ENCODE peak calls at places on chromosome X, in four cellular contexts. O is endothelial cell, P is A549, N is aorta. Z is an unnamed sample.

GRCh38 chrX:63506320-63506719 is 155.2 kb upstream of the SPIN4 start:
- DNase-seq in O (no peak), P (no peak), N (no peak), Z (peak; percentile 13)

GRCh38 chrX:30533261-30533660 is 44.3 kb downstream of the TASL start:
- DNase-seq in O (no peak), P (no peak), N (no peak), Z (peak; percentile 0)

GRCh38 chrX:16772460-16772859 is 13.8 kb upstream of the TXLNG start:
- DNase-seq in O (no peak), P (no peak), N (no peak), Z (peak; percentile 4)

GRCh38 chrX:115233497-115234219 is at the start of gene LRCH2:
- DNase-seq in O (peak; percentile 14), P (no peak), N (peak; percentile 51), Z (no peak)

GRCh38 chrX:120769576-120770341 is 105.9 kb downstream of the CT47B1 start:
- DNase-seq in O (no peak), P (peak; percentile 3), N (no peak), Z (peak; percentile 67)

GRCh38 chrX:102154218-102154860 is 1.4 kb downstream of the BEX5 start:
- DNase-seq in O (peak; percentile 54), P (no peak), N (no peak), Z (no peak)

GRCh38 chrX:20015422-20015821 is 24.6 kb upstream of the BCLAF3 start:
- DNase-seq in O (no peak), P (no peak), N (no peak), Z (no peak)

GRCh38 chrX:20315140-20315539 is 48.4 kb upstream of the RPS6KA3 start:
- DNase-seq in O (no peak), P (no peak), N (no peak), Z (no peak)

GRCh38 chrX:18931972-18932371 is 51.9 kb downstream of the PHKA2 start:
- DNase-seq in O (peak; percentile 7), P (peak; percentile 16), N (no peak), Z (peak; percentile 1)

GRCh38 chrX:41085105-41085882 is at the start of gene USP9X:
- DNase-seq in O (peak; percentile 78), P (peak; percentile 51), N (peak; percentile 95), Z (peak; percentile 64)

GRCh38 chrX:155000841-155001240 is 21.7 kb downstream of the F8 start:
- DNase-seq in O (no peak), P (no peak), N (no peak), Z (peak; percentile 4)

GRCh38 chrX:12617241-12617640 is 174.0 kb upstream of the PRPS2 start:
- DNase-seq in O (no peak), P (no peak), N (no peak), Z (no peak)

GRCh38 chrX:40244980-40245379 is 147.2 kb upstream of the BCOR start:
- DNase-seq in O (no peak), P (no peak), N (no peak), Z (no peak)

GRCh38 chrX:16305187-16305586 is 137.9 kb downstream of the MAGEB17 start:
- DNase-seq in O (no peak), P (no peak), N (no peak), Z (no peak)

GRCh38 chrX:14363719-14364118 is 165.6 kb upstream of the GLRA2 start:
- DNase-seq in O (no peak), P (no peak), N (no peak), Z (peak; percentile 1)

GRCh38 chrX:40855411-40855810 is 120.1 kb upstream of the MED14 start:
- DNase-seq in O (no peak), P (no peak), N (no peak), Z (no peak)

GRCh38 chrX:69137371-69137881 is 27.8 kb downstream of the PJA1 start:
- DNase-seq in O (peak; percentile 4), P (no peak), N (no peak), Z (peak; percentile 26)

GRCh38 chrX:20116575-20117240 is at the start of gene MAP7D2:
- DNase-seq in O (peak; percentile 11), P (peak; percentile 14), N (no peak), Z (no peak)

GRCh38 chrX:48897157-48897620 is 379 bp downstream of the TIMM17B start:
- DNase-seq in O (peak; percentile 70), P (peak; percentile 63), N (peak; percentile 83), Z (peak; percentile 68)

GRCh38 chrX:70332600-70332999 is 42.7 kb downstream of the KIF4A start:
- DNase-seq in O (no peak), P (peak; percentile 4), N (no peak), Z (peak; percentile 1)

GRCh38 chrX:41452972-41453371 is 5.8 kb downstream of the NYX start:
- DNase-seq in O (no peak), P (no peak), N (no peak), Z (peak; percentile 10)

GRCh38 chrX:39772057-39772832 is 325.5 kb downstream of the BCOR start:
- DNase-seq in O (peak; percentile 34), P (no peak), N (no peak), Z (peak; percentile 32)

GRCh38 chrX:40094900-40095587 is 2.7 kb downstream of the BCOR start:
- DNase-seq in O (no peak), P (no peak), N (no peak), Z (peak; percentile 17)

GRCh38 chrX:18891561-18891945 is 92.4 kb downstream of the PHKA2 start:
- DNase-seq in O (no peak), P (no peak), N (no peak), Z (no peak)

GRCh38 chrX:47321386-47321785 is 49.0 kb upstream of the ZNF157 start:
- DNase-seq in O (peak; percentile 61), P (no peak), N (peak; percentile 64), Z (no peak)

GRCh38 chrX:70038951-70039350 is 10.8 kb downstream of the AWAT2 start:
- DNase-seq in O (no peak), P (no peak), N (no peak), Z (no peak)

GRCh38 chrX:25941087-25941486 is 197.1 kb upstream of the MAGEB18 start:
- DNase-seq in O (no peak), P (no peak), N (no peak), Z (peak; percentile 90)

GRCh38 chrX:72676465-72676864 is 37.6 kb downstream of the PHKA1 start:
- DNase-seq in O (no peak), P (peak; percentile 18), N (no peak), Z (no peak)

GRCh38 chrX:20995829-20996228 is 378.4 kb upstream of the CNKSR2 start:
- DNase-seq in O (no peak), P (no peak), N (no peak), Z (no peak)

GRCh38 chrX:39764441-39764914 is 333.3 kb downstream of the BCOR start:
- DNase-seq in O (no peak), P (no peak), N (no peak), Z (no peak)

Z was measured in HT1080.